ENCODE peak calls at places on chromosomes 12 and 14, in six cellular contexts. C is left cardiac atrium; V is natural killer cell; G is T-cell; O is stimulated activated naive CD8-positive, alpha-beta T cell treated with anti-CD3 and anti-CD28 coated beads, Interleukin-15, amount 100 ng/mL, for 72 hours; N is activated CD8-positive, alpha-beta memory T cell treated with anti-CD3 and anti-CD28 coated beads, Interleukin-2, amount 10 ng/mL, durations not matched to agents 7 days and 5 days. I is an unnamed sample.

GRCh38 chr12:106227641-106228319 is 20.0 kb downstream of the CKAP4 start:
- ATAC-seq in C (peak; percentile 38), V (peak; percentile 36), G (peak; percentile 94), O (peak; percentile 87), N (peak; percentile 73), I (peak; percentile 76)

GRCh38 chr12:120820885-120821510 is 83.2 kb downstream of the SPPL3 start:
- ATAC-seq in C (no peak), V (no peak), G (peak; percentile 78), O (peak; percentile 90), N (peak; percentile 92), I (peak; percentile 60)

GRCh38 chr12:85310456-85311076 is 30.5 kb downstream of the ALX1 start:
- ATAC-seq in C (no peak), V (no peak), G (no peak), O (no peak), N (no peak), I (no peak)

GRCh38 chr12:104219908-104220404 is 4.4 kb downstream of the TXNRD1 start:
- ATAC-seq in C (peak; percentile 51), V (no peak), G (peak; percentile 47), O (peak; percentile 82), N (peak; percentile 76), I (peak; percentile 78)

GRCh38 chr12:121769831-121770301 is 23.6 kb downstream of the RHOF start:
- ATAC-seq in C (peak; percentile 3), V (no peak), G (no peak), O (no peak), N (no peak), I (no peak)

GRCh38 chr14:101706509-101707284 is 54.8 kb upstream of the PPP2R5C start:
- ATAC-seq in C (peak; percentile 7), V (no peak), G (peak; percentile 3), O (peak; percentile 3), N (peak; percentile 5), I (no peak)

GRCh38 chr14:50379563-50379962 is 17.1 kb downstream of the CDKL1 start:
- ATAC-seq in C (no peak), V (no peak), G (no peak), O (no peak), N (no peak), I (no peak)

GRCh38 chr14:59688224-59689170 is 111.9 kb upstream of the CCDC175 start:
- ATAC-seq in C (peak; percentile 56), V (no peak), G (no peak), O (peak; percentile 87), N (peak; percentile 58), I (no peak)

GRCh38 chr14:65847065-65847847 is 434.7 kb downstream of the FUT8 start:
- ATAC-seq in C (no peak), V (peak; percentile 73), G (peak; percentile 88), O (peak; percentile 95), N (peak; percentile 84), I (peak; percentile 77)

GRCh38 chr14:104604461-104605449 is at the start of gene TMEM179:
- ATAC-seq in C (peak; percentile 84), V (no peak), G (no peak), O (no peak), N (no peak), I (no peak)

GRCh38 chr12:26789731-26790644 is 43.0 kb downstream of the ITPR2 start:
- ATAC-seq in C (no peak), V (no peak), G (no peak), O (no peak), N (no peak), I (no peak)

GRCh38 chr14:105300542-105301102 is at the start of gene BRF1:
- ATAC-seq in C (peak; percentile 96), V (peak; percentile 87), G (peak; percentile 88), O (peak; percentile 94), N (peak; percentile 91), I (peak; percentile 90)

GRCh38 chr14:100911665-100912316 is 8.3 kb upstream of the RTL1 start:
- ATAC-seq in C (no peak), V (no peak), G (no peak), O (no peak), N (no peak), I (no peak)

GRCh38 chr14:95096476-95096875 is 60.9 kb downstream of the DICER1 start:
- ATAC-seq in C (no peak), V (no peak), G (no peak), O (no peak), N (no peak), I (no peak)

GRCh38 chr12:66823857-66824570 is 145.1 kb upstream of the GRIP1 start:
- ATAC-seq in C (peak; percentile 86), V (no peak), G (no peak), O (no peak), N (no peak), I (no peak)

GRCh38 chr14:31792726-31793125 is 231.5 kb downstream of the NUBPL start:
- ATAC-seq in C (no peak), V (no peak), G (no peak), O (no peak), N (no peak), I (no peak)

GRCh38 chr12:2336409-2336829 is 283.6 kb downstream of the CACNA1C start:
- ATAC-seq in C (peak; percentile 93), V (no peak), G (no peak), O (peak; percentile 60), N (no peak), I (peak; percentile 42)

GRCh38 chr14:91008759-91009409 is 51.6 kb downstream of the RPS6KA5 start:
- ATAC-seq in C (peak; percentile 67), V (no peak), G (no peak), O (peak; percentile 52), N (peak; percentile 23), I (no peak)

GRCh38 chr12:52417742-52418141 is 11.6 kb upstream of the KRT82 start:
- ATAC-seq in C (no peak), V (no peak), G (no peak), O (no peak), N (no peak), I (no peak)

GRCh38 chr14:76872796-76873432 is 46.7 kb downstream of the LRRC74A start:
- ATAC-seq in C (peak; percentile 48), V (peak; percentile 93), G (peak; percentile 77), O (peak; percentile 52), N (peak; percentile 63), I (peak; percentile 35)

GRCh38 chr12:76666272-76666845 is 97.6 kb upstream of the ZDHHC17 start:
- ATAC-seq in C (no peak), V (no peak), G (no peak), O (no peak), N (no peak), I (no peak)

GRCh38 chr14:51082394-51082793 is 12.5 kb downstream of the TRIM9 start:
- ATAC-seq in C (peak; percentile 46), V (no peak), G (no peak), O (no peak), N (no peak), I (no peak)

GRCh38 chr12:110670161-110670701 is 18.7 kb downstream of the HVCN1 start:
- ATAC-seq in C (no peak), V (peak; percentile 58), G (peak; percentile 91), O (peak; percentile 51), N (no peak), I (peak; percentile 79)

GRCh38 chr14:23478109-23478698 is 8.7 kb downstream of the NGDN start:
- ATAC-seq in C (peak; percentile 68), V (peak; percentile 96), G (peak; percentile 74), O (peak; percentile 82), N (peak; percentile 65), I (peak; percentile 68)

GRCh38 chr12:80936642-80937390 is 918 bp downstream of the LIN7A start:
- ATAC-seq in C (peak; percentile 87), V (no peak), G (no peak), O (peak; percentile 37), N (no peak), I (peak; percentile 48)

GRCh38 chr14:24071836-24072420 is 566 bp downstream of the CPNE6 start:
- ATAC-seq in C (no peak), V (no peak), G (no peak), O (no peak), N (no peak), I (no peak)

GRCh38 chr14:60933920-60934655 is 46.8 kb downstream of the TRMT5 start:
- ATAC-seq in C (no peak), V (no peak), G (no peak), O (no peak), N (no peak), I (no peak)

I was measured in activated CD4-positive, CD25-positive, alpha-beta regulatory T cell treated with anti-CD3 and anti-CD28 coated beads, Interleukin-2, amount 50 U/mL, for 24 hours.